ENCODE peak calls at places on chromosomes 3 and 15, in nine cellular contexts. One of them, this sample, is unnamed.

GRCh38 chr15:92391640-92392039 is 2.0 kb upstream of the ST8SIA2 start:
- DNase-seq in stimulated activated CD4-positive, alpha-beta T cell treated with anti-CD3 and anti-CD28 coated beads, Interleukin-4, amount 100 ng/mL, for 48 hours: peak; percentile 14
- DNase-seq in adipocyte: no peak
- DNase-seq in amniotic stem cell: no peak
- DNase-seq in HCT116: peak; percentile 36
- DNase-seq in T-helper 1 cell: no peak
- DNase-seq in foreskin fibroblast: no peak
- DNase-seq in cerebellar nuclear complex: no peak
- DNase-seq in A172: peak; percentile 19
- DNase-seq in this sample: no peak

GRCh38 chr3:57737840-57738239 is 18.3 kb upstream of the SLMAP start:
- DNase-seq in HCT116: no peak
- DNase-seq in amniotic stem cell: no peak
- DNase-seq in T-helper 1 cell: no peak
- DNase-seq in A172: no peak
- DNase-seq in cerebellar nuclear complex: no peak
- DNase-seq in adipocyte: no peak
- DNase-seq in foreskin fibroblast: no peak
- DNase-seq in stimulated activated CD4-positive, alpha-beta T cell treated with anti-CD3 and anti-CD28 coated beads, Interleukin-4, amount 100 ng/mL, for 48 hours: no peak
- DNase-seq in this sample: no peak

GRCh38 chr3:190003730-190004129 is 117.0 kb downstream of the P3H2 start:
- DNase-seq in stimulated activated CD4-positive, alpha-beta T cell treated with anti-CD3 and anti-CD28 coated beads, Interleukin-4, amount 100 ng/mL, for 48 hours: no peak
- DNase-seq in cerebellar nuclear complex: no peak
- DNase-seq in T-helper 1 cell: no peak
- DNase-seq in foreskin fibroblast: peak; percentile 73
- DNase-seq in amniotic stem cell: peak; percentile 19
- DNase-seq in HCT116: peak; percentile 22
- DNase-seq in A172: peak; percentile 95
- DNase-seq in adipocyte: peak; percentile 57
- DNase-seq in this sample: peak; percentile 95

GRCh38 chr3:147654827-147655226 is 245.7 kb downstream of the ZIC1 start:
- DNase-seq in A172: no peak
- DNase-seq in stimulated activated CD4-positive, alpha-beta T cell treated with anti-CD3 and anti-CD28 coated beads, Interleukin-4, amount 100 ng/mL, for 48 hours: no peak
- DNase-seq in cerebellar nuclear complex: no peak
- DNase-seq in foreskin fibroblast: no peak
- DNase-seq in adipocyte: no peak
- DNase-seq in HCT116: no peak
- DNase-seq in amniotic stem cell: no peak
- DNase-seq in T-helper 1 cell: no peak
- DNase-seq in this sample: no peak

GRCh38 chr15:67807836-67808235 is 17.5 kb upstream of the SKOR1 start:
- DNase-seq in adipocyte: no peak
- DNase-seq in T-helper 1 cell: no peak
- DNase-seq in stimulated activated CD4-positive, alpha-beta T cell treated with anti-CD3 and anti-CD28 coated beads, Interleukin-4, amount 100 ng/mL, for 48 hours: no peak
- DNase-seq in amniotic stem cell: no peak
- DNase-seq in HCT116: no peak
- DNase-seq in cerebellar nuclear complex: no peak
- DNase-seq in A172: no peak
- DNase-seq in foreskin fibroblast: no peak
- DNase-seq in this sample: no peak

GRCh38 chr3:108441081-108441507 is 69.3 kb downstream of the MYH15 start:
- DNase-seq in HCT116: no peak
- DNase-seq in A172: no peak
- DNase-seq in amniotic stem cell: no peak
- DNase-seq in stimulated activated CD4-positive, alpha-beta T cell treated with anti-CD3 and anti-CD28 coated beads, Interleukin-4, amount 100 ng/mL, for 48 hours: no peak
- DNase-seq in adipocyte: no peak
- DNase-seq in cerebellar nuclear complex: no peak
- DNase-seq in foreskin fibroblast: no peak
- DNase-seq in T-helper 1 cell: no peak
- DNase-seq in this sample: no peak

GRCh38 chr15:34984884-34985630 is 3.0 kb downstream of the ZNF770 start:
- DNase-seq in stimulated activated CD4-positive, alpha-beta T cell treated with anti-CD3 and anti-CD28 coated beads, Interleukin-4, amount 100 ng/mL, for 48 hours: no peak
- DNase-seq in A172: no peak
- DNase-seq in cerebellar nuclear complex: no peak
- DNase-seq in HCT116: no peak
- DNase-seq in amniotic stem cell: no peak
- DNase-seq in adipocyte: peak; percentile 15
- DNase-seq in foreskin fibroblast: no peak
- DNase-seq in T-helper 1 cell: no peak
- DNase-seq in this sample: no peak

GRCh38 chr3:37937156-37937555 is 53.4 kb upstream of the VILL start:
- DNase-seq in HCT116: no peak
- DNase-seq in cerebellar nuclear complex: no peak
- DNase-seq in foreskin fibroblast: no peak
- DNase-seq in stimulated activated CD4-positive, alpha-beta T cell treated with anti-CD3 and anti-CD28 coated beads, Interleukin-4, amount 100 ng/mL, for 48 hours: no peak
- DNase-seq in T-helper 1 cell: no peak
- DNase-seq in adipocyte: no peak
- DNase-seq in A172: no peak
- DNase-seq in amniotic stem cell: no peak
- DNase-seq in this sample: no peak

GRCh38 chr15:91944334-91944733 is 90.8 kb downstream of the SLCO3A1 start:
- DNase-seq in adipocyte: no peak
- DNase-seq in stimulated activated CD4-positive, alpha-beta T cell treated with anti-CD3 and anti-CD28 coated beads, Interleukin-4, amount 100 ng/mL, for 48 hours: no peak
- DNase-seq in A172: no peak
- DNase-seq in foreskin fibroblast: no peak
- DNase-seq in T-helper 1 cell: no peak
- DNase-seq in HCT116: no peak
- DNase-seq in cerebellar nuclear complex: no peak
- DNase-seq in amniotic stem cell: no peak
- DNase-seq in this sample: no peak

GRCh38 chr3:53581671-53582070 is 87.3 kb downstream of the CACNA1D start:
- DNase-seq in stimulated activated CD4-positive, alpha-beta T cell treated with anti-CD3 and anti-CD28 coated beads, Interleukin-4, amount 100 ng/mL, for 48 hours: no peak
- DNase-seq in amniotic stem cell: no peak
- DNase-seq in T-helper 1 cell: no peak
- DNase-seq in cerebellar nuclear complex: no peak
- DNase-seq in foreskin fibroblast: no peak
- DNase-seq in adipocyte: peak; percentile 6
- DNase-seq in A172: peak; percentile 14
- DNase-seq in HCT116: no peak
- DNase-seq in this sample: no peak

This sample was measured in Panc1.